ENCODE peak calls at places on chromosomes 16 and 17, in five cellular contexts. Z is central memory CD4-positive, alpha-beta T cell; C is transverse colon; H is RCC 7860; F is naive B cell. L is an unnamed sample.
A peak's percentile ranks its signal among the peaks of the same experiment; 100 is the strongest.

GRCh38 chr16:67734731-67735201 is 15.7 kb upstream of the GFOD2 start:
- DNase-seq in Z (no peak), H (no peak), C (no peak), F (no peak), L (no peak)

GRCh38 chr16:54287758-54288591 is 1.4 kb upstream of the IRX3 start:
- DNase-seq in F (no peak), Z (no peak), C (no peak), H (no peak), L (no peak)

GRCh38 chr17:62950067-62950466 is 16.0 kb upstream of the TANC2 start:
- DNase-seq in F (no peak), C (peak; percentile 84), Z (no peak), H (no peak), L (no peak)

GRCh38 chr17:49859991-49860953 is 12.4 kb upstream of the TAC4 start:
- DNase-seq in Z (no peak), H (no peak), C (peak; percentile 14), F (no peak), L (no peak)

GRCh38 chr17:19596869-19597268 is 51.7 kb upstream of the ALDH3A2 start:
- DNase-seq in H (no peak), C (no peak), F (no peak), Z (no peak), L (no peak)

GRCh38 chr16:1043831-1044514 is 28.6 kb upstream of the SSTR5 start:
- DNase-seq in C (no peak), F (no peak), Z (no peak), H (no peak), L (no peak)

GRCh38 chr17:63543822-63544420 is 6.4 kb upstream of the DCAF7 start:
- DNase-seq in F (no peak), H (no peak), Z (no peak), C (no peak), L (no peak)

GRCh38 chr16:73610605-73611177 is 562.8 kb upstream of the ZFHX3 start:
- DNase-seq in C (no peak), H (no peak), F (no peak), Z (no peak), L (no peak)

GRCh38 chr17:9009096-9009495 is 12.2 kb upstream of the NTN1 start:
- DNase-seq in H (no peak), Z (no peak), F (no peak), C (no peak), L (no peak)

GRCh38 chr16:84726670-84727467 is 27.1 kb downstream of the USP10 start:
- DNase-seq in C (peak; percentile 45), Z (no peak), F (peak; percentile 46), H (no peak), L (peak; percentile 82)

GRCh38 chr16:77359065-77359502 is 75.8 kb downstream of the ADAMTS18 start:
- DNase-seq in F (no peak), H (peak; percentile 75), C (no peak), Z (no peak), L (no peak)

GRCh38 chr17:46722662-46723285 is 95.7 kb downstream of the WNT3 start:
- DNase-seq in H (peak; percentile 55), C (no peak), Z (no peak), F (no peak), L (no peak)

GRCh38 chr16:12324152-12324551 is 347.6 kb downstream of the SNX29 start:
- DNase-seq in F (no peak), H (no peak), Z (no peak), C (no peak), L (no peak)

GRCh38 chr17:76781056-76781982 is 43.4 kb downstream of the MFSD11 start:
- DNase-seq in Z (no peak), F (no peak), H (no peak), C (no peak), L (no peak)

L was measured in GF-D8.